ENCODE peak calls at places on chromosomes 12 and 14, in five cellular contexts. One of them, this sample, is unnamed.

GRCh38 chr14:77024171-77024627 is 4.3 kb downstream of the IRF2BPL start:
- DNase-seq in mucosa of descending colon: peak
- DNase-seq in naive thymus-derived CD8-positive, alpha-beta T cell: peak
- DNase-seq in mesothelial cell of epicardium: no peak
- DNase-seq in cardiac muscle cell: peak
- DNase-seq in this sample: no peak

GRCh38 chr14:81400202-81400678 is at the start of gene STON2:
- DNase-seq in mucosa of descending colon: peak
- DNase-seq in naive thymus-derived CD8-positive, alpha-beta T cell: no peak
- DNase-seq in mesothelial cell of epicardium: no peak
- DNase-seq in cardiac muscle cell: no peak
- DNase-seq in this sample: peak

GRCh38 chr12:15131462-15131861 is 89.8 kb downstream of the RERG start:
- DNase-seq in mucosa of descending colon: no peak
- DNase-seq in naive thymus-derived CD8-positive, alpha-beta T cell: no peak
- DNase-seq in mesothelial cell of epicardium: no peak
- DNase-seq in cardiac muscle cell: no peak
- DNase-seq in this sample: no peak

GRCh38 chr12:123064356-123064755 is 83.9 kb downstream of the ARL6IP4 start:
- DNase-seq in mucosa of descending colon: peak
- DNase-seq in naive thymus-derived CD8-positive, alpha-beta T cell: no peak
- DNase-seq in mesothelial cell of epicardium: no peak
- DNase-seq in cardiac muscle cell: no peak
- DNase-seq in this sample: no peak

GRCh38 chr12:115227137-115227615 is 543.2 kb upstream of the TBX3 start:
- DNase-seq in mucosa of descending colon: no peak
- DNase-seq in naive thymus-derived CD8-positive, alpha-beta T cell: no peak
- DNase-seq in mesothelial cell of epicardium: no peak
- DNase-seq in cardiac muscle cell: peak
- DNase-seq in this sample: no peak

GRCh38 chr12:65720739-65721138 is 103.5 kb upstream of the HMGA2 start:
- DNase-seq in mucosa of descending colon: no peak
- DNase-seq in naive thymus-derived CD8-positive, alpha-beta T cell: no peak
- DNase-seq in mesothelial cell of epicardium: no peak
- DNase-seq in cardiac muscle cell: no peak
- DNase-seq in this sample: no peak

GRCh38 chr14:102029956-102030355 is 56.9 kb downstream of the HSP90AA1 start:
- DNase-seq in mucosa of descending colon: no peak
- DNase-seq in naive thymus-derived CD8-positive, alpha-beta T cell: no peak
- DNase-seq in mesothelial cell of epicardium: no peak
- DNase-seq in cardiac muscle cell: no peak
- DNase-seq in this sample: no peak

GRCh38 chr12:12624479-12625120 is 12.9 kb downstream of the CREBL2 start:
- DNase-seq in mucosa of descending colon: no peak
- DNase-seq in naive thymus-derived CD8-positive, alpha-beta T cell: no peak
- DNase-seq in mesothelial cell of epicardium: no peak
- DNase-seq in cardiac muscle cell: no peak
- DNase-seq in this sample: no peak

GRCh38 chr12:125211464-125211863 is 146.2 kb downstream of the AACS start:
- DNase-seq in mucosa of descending colon: no peak
- DNase-seq in naive thymus-derived CD8-positive, alpha-beta T cell: no peak
- DNase-seq in mesothelial cell of epicardium: no peak
- DNase-seq in cardiac muscle cell: no peak
- DNase-seq in this sample: no peak

GRCh38 chr14:100619382-100620305 is 32.4 kb upstream of the BEGAIN start:
- DNase-seq in mucosa of descending colon: no peak
- DNase-seq in naive thymus-derived CD8-positive, alpha-beta T cell: no peak
- DNase-seq in mesothelial cell of epicardium: no peak
- DNase-seq in cardiac muscle cell: no peak
- DNase-seq in this sample: no peak

GRCh38 chr12:112116232-112117060 is 7.9 kb upstream of the NAA25 start:
- DNase-seq in mucosa of descending colon: peak
- DNase-seq in naive thymus-derived CD8-positive, alpha-beta T cell: no peak
- DNase-seq in mesothelial cell of epicardium: peak
- DNase-seq in cardiac muscle cell: peak
- DNase-seq in this sample: peak

GRCh38 chr14:105414456-105415371 is 4.9 kb upstream of the MTA1 start:
- DNase-seq in mucosa of descending colon: peak
- DNase-seq in naive thymus-derived CD8-positive, alpha-beta T cell: peak
- DNase-seq in mesothelial cell of epicardium: peak
- DNase-seq in cardiac muscle cell: peak
- DNase-seq in this sample: peak

GRCh38 chr14:63717704-63718103 is 10.2 kb downstream of the SGPP1 start:
- DNase-seq in mucosa of descending colon: no peak
- DNase-seq in naive thymus-derived CD8-positive, alpha-beta T cell: no peak
- DNase-seq in mesothelial cell of epicardium: no peak
- DNase-seq in cardiac muscle cell: peak
- DNase-seq in this sample: no peak

GRCh38 chr14:103716091-103716801 is 636 bp downstream of the ZFYVE21 start:
- DNase-seq in mucosa of descending colon: peak
- DNase-seq in naive thymus-derived CD8-positive, alpha-beta T cell: no peak
- DNase-seq in mesothelial cell of epicardium: peak
- DNase-seq in cardiac muscle cell: no peak
- DNase-seq in this sample: peak

GRCh38 chr14:20118795-20119194 is 8.3 kb downstream of the OR4K17 start:
- DNase-seq in mucosa of descending colon: no peak
- DNase-seq in naive thymus-derived CD8-positive, alpha-beta T cell: no peak
- DNase-seq in mesothelial cell of epicardium: no peak
- DNase-seq in cardiac muscle cell: no peak
- DNase-seq in this sample: no peak

GRCh38 chr12:67630373-67631088 is 18.0 kb upstream of the DYRK2 start:
- DNase-seq in mucosa of descending colon: peak
- DNase-seq in naive thymus-derived CD8-positive, alpha-beta T cell: peak
- DNase-seq in mesothelial cell of epicardium: no peak
- DNase-seq in cardiac muscle cell: no peak
- DNase-seq in this sample: peak

GRCh38 chr14:35333797-35334743 is 41.9 kb downstream of the PSMA6 start:
- DNase-seq in mucosa of descending colon: no peak
- DNase-seq in naive thymus-derived CD8-positive, alpha-beta T cell: no peak
- DNase-seq in mesothelial cell of epicardium: no peak
- DNase-seq in cardiac muscle cell: no peak
- DNase-seq in this sample: no peak

GRCh38 chr14:57974896-57975295 is 109.0 kb upstream of the SLC35F4 start:
- DNase-seq in mucosa of descending colon: no peak
- DNase-seq in naive thymus-derived CD8-positive, alpha-beta T cell: no peak
- DNase-seq in mesothelial cell of epicardium: no peak
- DNase-seq in cardiac muscle cell: no peak
- DNase-seq in this sample: no peak

GRCh38 chr12:91009319-91009950 is 4.7 kb upstream of the EPYC start:
- DNase-seq in mucosa of descending colon: no peak
- DNase-seq in naive thymus-derived CD8-positive, alpha-beta T cell: no peak
- DNase-seq in mesothelial cell of epicardium: no peak
- DNase-seq in cardiac muscle cell: no peak
- DNase-seq in this sample: peak

GRCh38 chr12:124837958-124838803 is 25.5 kb downstream of the SCARB1 start:
- DNase-seq in mucosa of descending colon: peak
- DNase-seq in naive thymus-derived CD8-positive, alpha-beta T cell: no peak
- DNase-seq in mesothelial cell of epicardium: no peak
- DNase-seq in cardiac muscle cell: no peak
- DNase-seq in this sample: peak

GRCh38 chr12:123131291-123131831 is 19.5 kb downstream of the PITPNM2 start:
- DNase-seq in mucosa of descending colon: peak
- DNase-seq in naive thymus-derived CD8-positive, alpha-beta T cell: no peak
- DNase-seq in mesothelial cell of epicardium: no peak
- DNase-seq in cardiac muscle cell: no peak
- DNase-seq in this sample: no peak

GRCh38 chr14:93832076-93832475 is 43.8 kb upstream of the PRIMA1 start:
- DNase-seq in mucosa of descending colon: no peak
- DNase-seq in naive thymus-derived CD8-positive, alpha-beta T cell: no peak
- DNase-seq in mesothelial cell of epicardium: no peak
- DNase-seq in cardiac muscle cell: no peak
- DNase-seq in this sample: no peak

GRCh38 chr12:91978143-91978542 is 167.5 kb downstream of the BTG1 start:
- DNase-seq in mucosa of descending colon: no peak
- DNase-seq in naive thymus-derived CD8-positive, alpha-beta T cell: peak
- DNase-seq in mesothelial cell of epicardium: no peak
- DNase-seq in cardiac muscle cell: no peak
- DNase-seq in this sample: peak

GRCh38 chr12:94218244-94218643 is 69.9 kb downstream of the PLXNC1 start:
- DNase-seq in mucosa of descending colon: no peak
- DNase-seq in naive thymus-derived CD8-positive, alpha-beta T cell: no peak
- DNase-seq in mesothelial cell of epicardium: no peak
- DNase-seq in cardiac muscle cell: no peak
- DNase-seq in this sample: no peak

GRCh38 chr12:119687879-119688278 is 19.9 kb downstream of the PRKAB1 start:
- DNase-seq in mucosa of descending colon: no peak
- DNase-seq in naive thymus-derived CD8-positive, alpha-beta T cell: no peak
- DNase-seq in mesothelial cell of epicardium: no peak
- DNase-seq in cardiac muscle cell: no peak
- DNase-seq in this sample: no peak

GRCh38 chr14:68164723-68165122 is 345.1 kb downstream of the RAD51B start:
- DNase-seq in mucosa of descending colon: no peak
- DNase-seq in naive thymus-derived CD8-positive, alpha-beta T cell: no peak
- DNase-seq in mesothelial cell of epicardium: no peak
- DNase-seq in cardiac muscle cell: no peak
- DNase-seq in this sample: no peak

GRCh38 chr14:68571928-68572525 is 220.8 kb downstream of the ZFP36L1 start:
- DNase-seq in mucosa of descending colon: no peak
- DNase-seq in naive thymus-derived CD8-positive, alpha-beta T cell: no peak
- DNase-seq in mesothelial cell of epicardium: no peak
- DNase-seq in cardiac muscle cell: no peak
- DNase-seq in this sample: no peak

GRCh38 chr12:24226745-24227350 is 277.4 kb upstream of the SOX5 start:
- DNase-seq in mucosa of descending colon: no peak
- DNase-seq in naive thymus-derived CD8-positive, alpha-beta T cell: no peak
- DNase-seq in mesothelial cell of epicardium: no peak
- DNase-seq in cardiac muscle cell: no peak
- DNase-seq in this sample: peak

GRCh38 chr14:64971890-64972785 is at the start of gene RAB15:
- DNase-seq in mucosa of descending colon: peak
- DNase-seq in naive thymus-derived CD8-positive, alpha-beta T cell: peak
- DNase-seq in mesothelial cell of epicardium: peak
- DNase-seq in cardiac muscle cell: peak
- DNase-seq in this sample: peak

GRCh38 chr12:131084341-131085011 is 130.8 kb downstream of the ADGRD1 start:
- DNase-seq in mucosa of descending colon: no peak
- DNase-seq in naive thymus-derived CD8-positive, alpha-beta T cell: no peak
- DNase-seq in mesothelial cell of epicardium: no peak
- DNase-seq in cardiac muscle cell: no peak
- DNase-seq in this sample: no peak

GRCh38 chr12:47097276-47097896 is 17.6 kb upstream of the AMIGO2 start:
- DNase-seq in mucosa of descending colon: no peak
- DNase-seq in naive thymus-derived CD8-positive, alpha-beta T cell: no peak
- DNase-seq in mesothelial cell of epicardium: no peak
- DNase-seq in cardiac muscle cell: no peak
- DNase-seq in this sample: no peak

GRCh38 chr12:78585132-78585531 is 279.4 kb upstream of the SYT1 start:
- DNase-seq in mucosa of descending colon: no peak
- DNase-seq in naive thymus-derived CD8-positive, alpha-beta T cell: no peak
- DNase-seq in mesothelial cell of epicardium: no peak
- DNase-seq in cardiac muscle cell: no peak
- DNase-seq in this sample: no peak

GRCh38 chr12:8572507-8572906 is 31.8 kb upstream of the CLEC4E start:
- DNase-seq in mucosa of descending colon: no peak
- DNase-seq in naive thymus-derived CD8-positive, alpha-beta T cell: no peak
- DNase-seq in mesothelial cell of epicardium: no peak
- DNase-seq in cardiac muscle cell: no peak
- DNase-seq in this sample: no peak

GRCh38 chr12:122870867-122871664 is 24.9 kb downstream of the VPS37B start:
- DNase-seq in mucosa of descending colon: peak
- DNase-seq in naive thymus-derived CD8-positive, alpha-beta T cell: no peak
- DNase-seq in mesothelial cell of epicardium: no peak
- DNase-seq in cardiac muscle cell: no peak
- DNase-seq in this sample: peak

GRCh38 chr12:110037315-110037714 is 11.0 kb downstream of the C12orf76 start:
- DNase-seq in mucosa of descending colon: no peak
- DNase-seq in naive thymus-derived CD8-positive, alpha-beta T cell: no peak
- DNase-seq in mesothelial cell of epicardium: no peak
- DNase-seq in cardiac muscle cell: no peak
- DNase-seq in this sample: no peak